ENCODE peak calls at places on chromosomes 13 and 19, in four cellular contexts. One of them, this sample, is unnamed. For H3K36me3, the result is how much of the 10 kb centered on the place peaks cover.

GRCh38 chr13:49020940-49021548 is 45.3 kb downstream of the FNDC3A start:
- DNase-seq in GM23338: peak
- DNase-seq in GM23248: peak
- DNase-seq in heart left ventricle: no peak
- DNase-seq in this sample: no peak

GRCh38 chr13:64855506-64855905 is 2374.6 kb downstream of the PCDH9 start:
- DNase-seq in GM23338: no peak
- DNase-seq in GM23248: peak
- DNase-seq in heart left ventricle: no peak
- DNase-seq in this sample: no peak

GRCh38 chr19:34126966-34127365 is 45.3 kb upstream of the LSM14A start:
- DNase-seq in GM23338: no peak
- DNase-seq in GM23248: no peak
- DNase-seq in heart left ventricle: no peak
- DNase-seq in this sample: no peak

GRCh38 chr13:106373989-106374572 is 161.4 kb downstream of the EFNB2 start:
- DNase-seq in GM23338: no peak
- DNase-seq in GM23248: peak
- DNase-seq in heart left ventricle: no peak
- DNase-seq in this sample: no peak

GRCh38 chr19:40718774-40719391 is 2.0 kb downstream of the ITPKC start:
- DNase-seq in GM23338: peak
- DNase-seq in GM23248: peak
- DNase-seq in heart left ventricle: no peak
- DNase-seq in this sample: peak

GRCh38 chr13:47415048-47415447 is 518.2 kb upstream of the HTR2A start:
- DNase-seq in GM23338: no peak
- DNase-seq in GM23248: peak
- DNase-seq in heart left ventricle: no peak
- DNase-seq in this sample: no peak

GRCh38 chr13:60931858-60932546 is 483.6 kb downstream of the PCDH20 start:
- DNase-seq in GM23338: no peak
- DNase-seq in GM23248: no peak
- DNase-seq in heart left ventricle: no peak
- DNase-seq in this sample: no peak

GRCh38 chr19:49249933-49250332 is 75.1 kb downstream of the SLC6A16 start:
- DNase-seq in GM23338: no peak
- DNase-seq in GM23248: no peak
- DNase-seq in heart left ventricle: no peak
- DNase-seq in this sample: no peak

GRCh38 chr19:22332924-22333323 is 46.7 kb downstream of the ZNF729 start:
- DNase-seq in GM23338: no peak
- DNase-seq in GM23248: peak
- DNase-seq in heart left ventricle: no peak
- DNase-seq in this sample: no peak

GRCh38 chr19:21322528-21322927 is 6.7 kb downstream of the ZNF708 start:
- DNase-seq in GM23338: no peak
- DNase-seq in GM23248: peak
- DNase-seq in heart left ventricle: peak
- DNase-seq in this sample: no peak

GRCh38 chr13:30796132-30796832 is 60.9 kb downstream of the ALOX5AP start:
- DNase-seq in GM23338: no peak
- DNase-seq in GM23248: peak
- DNase-seq in heart left ventricle: no peak
- DNase-seq in this sample: no peak

GRCh38 chr19:28504727-28505126 is 708.2 kb downstream of the UQCRFS1 start:
- DNase-seq in GM23338: peak
- DNase-seq in GM23248: no peak
- DNase-seq in heart left ventricle: no peak
- DNase-seq in this sample: no peak

GRCh38 chr19:44176590-44176989 is 11.7 kb downstream of the ZNF226 start:
- DNase-seq in GM23338: no peak
- DNase-seq in GM23248: no peak
- DNase-seq in heart left ventricle: no peak
- DNase-seq in this sample: no peak

GRCh38 chr13:95239293-95239692 is 62.0 kb downstream of the ABCC4 start:
- DNase-seq in GM23338: no peak
- DNase-seq in GM23248: no peak
- DNase-seq in heart left ventricle: no peak
- DNase-seq in this sample: no peak

GRCh38 chr13:52797176-52797575 is 51.3 kb downstream of the PCDH8 start:
- DNase-seq in GM23338: no peak
- DNase-seq in GM23248: no peak
- DNase-seq in heart left ventricle: no peak
- DNase-seq in this sample: no peak

GRCh38 chr13:82407321-82407720 is 1475.0 kb downstream of the SLITRK1 start:
- DNase-seq in GM23338: peak
- DNase-seq in GM23248: no peak
- DNase-seq in heart left ventricle: no peak
- DNase-seq in this sample: no peak

GRCh38 chr13:50561774-50562173 is 281.7 kb downstream of the DLEU7 start:
- DNase-seq in GM23338: no peak
- DNase-seq in GM23248: no peak
- DNase-seq in heart left ventricle: no peak
- DNase-seq in this sample: no peak

GRCh38 chr19:18060472-18060871 is 26.3 kb downstream of the IL12RB1 start:
- DNase-seq in GM23338: peak
- DNase-seq in GM23248: no peak
- DNase-seq in heart left ventricle: no peak
- DNase-seq in this sample: no peak

GRCh38 chr13:36706755-36707154 is 32.9 kb downstream of the SERTM1 start:
- DNase-seq in GM23338: no peak
- DNase-seq in GM23248: peak
- DNase-seq in heart left ventricle: no peak
- DNase-seq in this sample: no peak

GRCh38 chr19:46014534-46014933 is 8.3 kb downstream of the PGLYRP1 start:
- DNase-seq in GM23338: no peak
- DNase-seq in GM23248: no peak
- DNase-seq in heart left ventricle: no peak
- DNase-seq in this sample: no peak

GRCh38 chr19:2081873-2082810 is 14.0 kb downstream of the MOB3A start:
- DNase-seq in GM23338: no peak
- DNase-seq in GM23248: no peak
- DNase-seq in heart left ventricle: no peak
- DNase-seq in this sample: no peak

GRCh38 chr19:40424637-40425449 is 949 bp downstream of the SERTAD1 start:
- DNase-seq in GM23338: peak
- DNase-seq in GM23248: peak
- DNase-seq in heart left ventricle: no peak
- DNase-seq in this sample: no peak

GRCh38 chr19:15463865-15464371 is 426 bp downstream of the RASAL3 start:
- DNase-seq in GM23338: peak
- DNase-seq in GM23248: no peak
- DNase-seq in heart left ventricle: no peak
- DNase-seq in this sample: peak

GRCh38 chr13:51397262-51397933 is 55.4 kb downstream of the INTS6 start:
- DNase-seq in GM23338: peak
- DNase-seq in GM23248: peak
- DNase-seq in heart left ventricle: no peak
- DNase-seq in this sample: no peak

GRCh38 chr19:49019242-49019932 is 2.5 kb upstream of the LHB start:
- DNase-seq in GM23338: peak
- DNase-seq in GM23248: peak
- DNase-seq in heart left ventricle: peak
- DNase-seq in this sample: peak

GRCh38 chr19:31881988-31882387 is 463.4 kb upstream of the ZNF507 start:
- DNase-seq in GM23338: no peak
- DNase-seq in GM23248: no peak
- DNase-seq in heart left ventricle: no peak
- DNase-seq in this sample: no peak

GRCh38 chr13:111005808-111006494 is 91.1 kb upstream of the ANKRD10 start:
- DNase-seq in GM23338: no peak
- DNase-seq in GM23248: peak
- DNase-seq in heart left ventricle: peak
- DNase-seq in this sample: peak

GRCh38 chr19:45135176-45135575 is 25.6 kb downstream of the NKPD1 start:
- DNase-seq in GM23338: no peak
- DNase-seq in GM23248: no peak
- DNase-seq in heart left ventricle: no peak
- DNase-seq in this sample: no peak

GRCh38 chr19:8486661-8487136 is 15.7 kb downstream of the PRAM1 start:
- DNase-seq in GM23338: no peak
- DNase-seq in GM23248: no peak
- DNase-seq in heart left ventricle: no peak
- DNase-seq in this sample: no peak
- H3K36me3 ChIP-seq in GM23338: under half
- H3K36me3 ChIP-seq in GM23248: under half
- H3K36me3 ChIP-seq in heart left ventricle: under half
- H3K36me3 ChIP-seq in this sample: under half

GRCh38 chr19:16654621-16655020 is 5.3 kb downstream of the SMIM7 start:
- DNase-seq in GM23338: no peak
- DNase-seq in GM23248: no peak
- DNase-seq in heart left ventricle: no peak
- DNase-seq in this sample: no peak
- H3K27ac ChIP-seq in GM23338: no peak
- H3K27ac ChIP-seq in GM23248: no peak
- H3K27ac ChIP-seq in heart left ventricle: no peak
- H3K27ac ChIP-seq in this sample: no peak

GRCh38 chr13:44452418-44452817 is 78.8 kb downstream of the SERP2 start:
- DNase-seq in GM23338: no peak
- DNase-seq in GM23248: no peak
- DNase-seq in heart left ventricle: no peak
- DNase-seq in this sample: no peak
- H3K36me3 ChIP-seq in GM23338: under half
- H3K36me3 ChIP-seq in GM23248: under half
- H3K36me3 ChIP-seq in heart left ventricle: under half
- H3K36me3 ChIP-seq in this sample: under half

GRCh38 chr19:58473775-58474174 is 2.4 kb upstream of the ZNF446 start:
- DNase-seq in GM23338: no peak
- DNase-seq in GM23248: no peak
- DNase-seq in heart left ventricle: no peak
- DNase-seq in this sample: no peak

GRCh38 chr19:58476498-58477015 is 405 bp downstream of the ZNF446 start:
- DNase-seq in GM23338: no peak
- DNase-seq in GM23248: peak
- DNase-seq in heart left ventricle: peak
- DNase-seq in this sample: no peak

GRCh38 chr19:58474997-58475713 is 997 bp upstream of the ZNF446 start:
- DNase-seq in GM23338: no peak
- DNase-seq in GM23248: no peak
- DNase-seq in heart left ventricle: no peak
- DNase-seq in this sample: no peak

GRCh38 chr19:58475714-58476497 is at the start of gene ZNF446:
- DNase-seq in GM23338: peak
- DNase-seq in GM23248: peak
- DNase-seq in heart left ventricle: peak
- DNase-seq in this sample: peak

GRCh38 chr19:58474291-58474996 is 1.7 kb upstream of the ZNF446 start:
- DNase-seq in GM23338: no peak
- DNase-seq in GM23248: peak
- DNase-seq in heart left ventricle: no peak
- DNase-seq in this sample: no peak
- H3K27ac ChIP-seq in GM23338: no peak
- H3K27ac ChIP-seq in GM23248: peak
- H3K27ac ChIP-seq in heart left ventricle: no peak
- H3K27ac ChIP-seq in this sample: no peak